ENCODE peak calls at places on chromosomes 13 and 19, in nine cellular contexts. R, E, K, G, Y, C, V, Z and O are unnamed samples.

GRCh38 chr13:30719521-30719914 is 15.8 kb upstream of the ALOX5AP start:
- DNase-seq in R (no peak), E (no peak), K (no peak), G (no peak), Y (no peak), C (no peak), V (no peak), Z (no peak), O (no peak)

GRCh38 chr19:6318772-6319171 is 14.6 kb downstream of the ACER1 start:
- DNase-seq in R (no peak), E (no peak), K (no peak), G (no peak), Y (no peak), C (no peak), V (no peak), Z (no peak), O (peak)

GRCh38 chr19:39390460-39390758 is 497 bp downstream of the PAF1 start:
- DNase-seq in R (no peak), E (no peak), K (peak), G (no peak), Y (no peak), C (peak), V (no peak), Z (peak), O (no peak)

GRCh38 chr19:45975296-45975695 is 1.6 kb upstream of the NOVA2 start:
- DNase-seq in R (no peak), E (no peak), K (no peak), G (peak), Y (no peak), C (no peak), V (no peak), Z (no peak), O (no peak)

GRCh38 chr13:45406421-45406820 is 11.8 kb downstream of the SLC25A30 start:
- DNase-seq in R (no peak), E (no peak), K (no peak), G (no peak), Y (no peak), C (no peak), V (no peak), Z (no peak), O (no peak)

GRCh38 chr19:40312533-40312932 is 27.4 kb upstream of the AKT2 start:
- DNase-seq in R (no peak), E (no peak), K (no peak), G (peak), Y (no peak), C (no peak), V (no peak), Z (no peak), O (no peak)

GRCh38 chr19:3575260-3575741 is 2.6 kb downstream of the HMG20B start:
- DNase-seq in R (peak), E (no peak), K (no peak), G (peak), Y (peak), C (peak), V (no peak), Z (no peak), O (peak)

GRCh38 chr13:105971720-105972119 is 563.7 kb downstream of the EFNB2 start:
- DNase-seq in R (no peak), E (no peak), K (no peak), G (no peak), Y (no peak), C (no peak), V (no peak), Z (no peak), O (no peak)

GRCh38 chr13:27022571-27023311 is 148.9 kb downstream of the USP12 start:
- DNase-seq in R (no peak), E (no peak), K (no peak), G (no peak), Y (no peak), C (peak), V (no peak), Z (no peak), O (peak)

GRCh38 chr19:17526922-17527321 is 15.5 kb downstream of the PGLS start:
- DNase-seq in R (no peak), E (no peak), K (no peak), G (no peak), Y (no peak), C (no peak), V (no peak), Z (peak), O (no peak)

GRCh38 chr19:35767288-35768081 is 7.9 kb upstream of the ARHGAP33 start:
- DNase-seq in R (no peak), E (peak), K (no peak), G (peak), Y (no peak), C (no peak), V (no peak), Z (no peak), O (no peak)

GRCh38 chr13:111213964-111214726 is 99.0 kb downstream of the ARHGEF7 start:
- DNase-seq in R (no peak), E (no peak), K (no peak), G (no peak), Y (no peak), C (no peak), V (no peak), Z (peak), O (no peak)

GRCh38 chr13:37657134-37657533 is 58.6 kb upstream of the POSTN start:
- DNase-seq in R (peak), E (no peak), K (no peak), G (no peak), Y (peak), C (no peak), V (no peak), Z (no peak), O (peak)

GRCh38 chr13:40230833-40231266 is 435.6 kb downstream of the FOXO1 start:
- DNase-seq in R (peak), E (no peak), K (no peak), G (no peak), Y (peak), C (no peak), V (no peak), Z (no peak), O (peak)

GRCh38 chr19:17289489-17289888 is 7.8 kb downstream of the ANKLE1 start:
- DNase-seq in R (peak), E (peak), K (peak), G (peak), Y (peak), C (peak), V (no peak), Z (peak), O (peak)

GRCh38 chr13:99371956-99372355 is 64.8 kb upstream of the GPR183 start:
- DNase-seq in R (no peak), E (no peak), K (no peak), G (no peak), Y (no peak), C (no peak), V (no peak), Z (peak), O (no peak)

GRCh38 chr13:112062619-112063308 is 4.2 kb upstream of the SOX1 start:
- DNase-seq in R (no peak), E (no peak), K (no peak), G (peak), Y (no peak), C (no peak), V (no peak), Z (no peak), O (no peak)

GRCh38 chr13:79987761-79988160 is 353.2 kb downstream of the SPRY2 start:
- DNase-seq in R (no peak), E (no peak), K (no peak), G (no peak), Y (no peak), C (no peak), V (no peak), Z (no peak), O (no peak)

GRCh38 chr19:40907968-40908735 is 26.1 kb upstream of the CYP2A7 start:
- DNase-seq in R (no peak), E (no peak), K (peak), G (peak), Y (no peak), C (no peak), V (no peak), Z (peak), O (no peak)

GRCh38 chr19:19489804-19490204 is 25.5 kb downstream of the TSSK6 start:
- DNase-seq in R (no peak), E (no peak), K (no peak), G (peak), Y (peak), C (peak), V (no peak), Z (no peak), O (no peak)

GRCh38 chr19:32908641-32909190 is 39.1 kb upstream of the SLC7A9 start:
- DNase-seq in R (no peak), E (no peak), K (no peak), G (no peak), Y (no peak), C (no peak), V (no peak), Z (no peak), O (no peak)

GRCh38 chr19:52638601-52639000 is 446 bp upstream of the ZNF83 start:
- DNase-seq in R (no peak), E (peak), K (peak), G (no peak), Y (no peak), C (no peak), V (no peak), Z (no peak), O (no peak)

GRCh38 chr19:7989071-7989575 is 16.3 kb downstream of the ELAVL1 start:
- DNase-seq in R (peak), E (no peak), K (no peak), G (no peak), Y (no peak), C (no peak), V (no peak), Z (no peak), O (peak)

GRCh38 chr19:2173841-2174577 is 10.3 kb downstream of the DOT1L start:
- DNase-seq in R (no peak), E (no peak), K (no peak), G (no peak), Y (no peak), C (no peak), V (no peak), Z (no peak), O (peak)

GRCh38 chr13:98275711-98276171 is 98.7 kb upstream of the RNF113B start:
- DNase-seq in R (no peak), E (no peak), K (no peak), G (no peak), Y (no peak), C (no peak), V (no peak), Z (no peak), O (no peak)

GRCh38 chr19:6481541-6482342 is at the start of gene DENND1C:
- DNase-seq in R (no peak), E (peak), K (no peak), G (peak), Y (peak), C (peak), V (no peak), Z (peak), O (peak)

GRCh38 chr19:38304352-38304865 is 358 bp downstream of the C19orf33 start:
- DNase-seq in R (no peak), E (no peak), K (no peak), G (no peak), Y (no peak), C (no peak), V (no peak), Z (no peak), O (no peak)
- H3K4me3 ChIP-seq in R (no peak), E (no peak), K (peak), G (peak), Y (peak), C (peak), V (no peak), Z (peak), O (no peak)

GRCh38 chr13:51096131-51096530 is 14.9 kb downstream of the C13orf42 start:
- DNase-seq in R (no peak), E (no peak), K (no peak), G (no peak), Y (no peak), C (no peak), V (no peak), Z (no peak), O (no peak)

GRCh38 chr13:51093574-51093973 is 17.5 kb downstream of the C13orf42 start:
- DNase-seq in R (no peak), E (no peak), K (no peak), G (no peak), Y (no peak), C (no peak), V (no peak), Z (no peak), O (no peak)

GRCh38 chr13:51101636-51102218 is 9.3 kb downstream of the C13orf42 start:
- DNase-seq in R (no peak), E (no peak), K (no peak), G (no peak), Y (peak), C (no peak), V (no peak), Z (no peak), O (no peak)

GRCh38 chr13:51091839-51092238 is 19.2 kb downstream of the C13orf42 start:
- DNase-seq in R (no peak), E (no peak), K (no peak), G (no peak), Y (no peak), C (no peak), V (no peak), Z (no peak), O (no peak)

GRCh38 chr13:51097353-51098043 is 13.6 kb downstream of the C13orf42 start:
- DNase-seq in R (no peak), E (no peak), K (no peak), G (peak), Y (no peak), C (no peak), V (no peak), Z (no peak), O (no peak)
- TF ChIP-seq CTCF in R (no peak), E (no peak), K (no peak), G (no peak), Y (no peak), C (no peak), V (no peak), Z (no peak), O (no peak)

DNA sequence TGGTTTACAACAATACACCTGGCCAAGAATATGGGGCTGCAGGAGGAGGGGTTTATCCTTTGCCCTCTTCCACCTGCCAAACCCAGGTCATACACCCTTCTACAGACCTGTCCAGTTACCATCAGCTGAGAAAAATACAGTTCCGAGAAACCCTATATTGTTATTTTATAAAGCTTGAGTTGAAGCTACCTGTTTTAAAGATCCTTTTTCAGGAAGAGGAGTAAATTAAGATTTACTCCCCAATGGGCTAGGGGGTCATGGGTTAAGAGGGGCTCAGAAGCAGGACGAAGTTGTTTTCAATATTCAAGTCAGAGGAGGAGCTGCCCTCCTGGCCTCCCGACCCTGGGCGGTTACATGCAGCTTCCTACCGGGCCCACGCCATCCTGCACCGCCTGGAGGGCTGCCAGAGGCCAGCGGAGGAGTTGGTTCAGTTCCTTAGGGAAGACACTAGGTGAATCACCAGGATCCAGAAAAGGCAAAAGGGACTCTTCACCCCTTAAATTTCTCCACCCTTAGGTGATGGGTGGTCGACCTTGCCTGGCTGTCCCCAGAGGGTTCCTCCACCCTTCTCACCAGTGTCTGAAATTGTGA is 1.3 kb downstream of the GJB2 start:
- DNase-seq in R (no peak), E (peak), K (no peak), G (no peak), Y (no peak), C (no peak), V (no peak), Z (no peak), O (no peak)
- H3K4me3 ChIP-seq in R (no peak), E (peak), K (no peak), G (peak), Y (no peak), C (peak), V (peak), Z (peak), O (peak)

DNA sequence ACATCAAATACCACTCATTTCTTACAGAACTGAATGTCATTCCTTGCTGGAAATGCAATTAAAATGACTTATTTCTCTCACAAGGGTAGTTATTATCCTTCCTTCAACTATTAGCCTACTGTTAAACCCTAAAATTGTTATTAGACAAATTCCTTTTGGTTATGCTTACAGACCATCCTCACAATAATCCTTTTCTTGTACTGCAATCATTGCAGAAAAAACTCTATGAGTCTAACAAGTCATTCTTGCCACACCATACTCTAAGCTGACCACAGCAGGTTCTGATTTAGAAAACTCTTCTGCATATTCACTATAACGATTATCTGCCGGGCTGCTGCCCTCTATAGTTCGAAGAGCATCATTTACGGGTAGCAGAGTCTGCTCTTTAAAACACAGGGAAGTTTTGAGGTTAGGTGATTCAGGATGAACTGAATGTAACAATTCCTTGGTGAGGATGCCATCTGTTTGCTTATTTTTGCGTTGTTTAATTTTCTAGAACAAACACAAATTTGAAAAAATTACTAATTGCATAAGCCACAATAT is 38.2 kb downstream of the MTMR6 start:
- DNase-seq in R (peak), E (no peak), K (no peak), G (peak), Y (no peak), C (no peak), V (no peak), Z (no peak), O (peak)
- TF ChIP-seq CTCF in R (peak), E (no peak), K (no peak), G (peak), Y (no peak), C (no peak), V (no peak), Z (no peak), O (peak)

GRCh38 chr19:38209671-38210457 is 14.2 kb downstream of the DPF1 start:
- DNase-seq in R (peak), E (peak), K (peak), G (peak), Y (peak), C (peak), V (peak), Z (peak), O (peak)
- H3K4me3 ChIP-seq in R (peak), E (peak), K (peak), G (peak), Y (no peak), C (peak), V (peak), Z (no peak), O (peak)

GRCh38 chr13:28473044-28473443 is 21.9 kb downstream of the FLT1 start:
- DNase-seq in R (no peak), E (no peak), K (no peak), G (no peak), Y (no peak), C (no peak), V (no peak), Z (no peak), O (no peak)
- TF ChIP-seq CTCF in R (no peak), E (no peak), K (no peak), G (no peak), Y (no peak), C (no peak), V (no peak), Z (no peak), O (no peak)